ENCODE peak calls at places on chromosomes 7 and 10, in six cellular contexts. U, D, C, Q, L and J are unnamed samples.

GRCh38 chr7:138798836-138799235 is 840 bp upstream of the ATP6V0A4 start:
- DNase-seq in U (no peak), D (peak; percentile 67), C (no peak), Q (no peak), L (peak; percentile 5), J (no peak)

GRCh38 chr7:49099587-49100326 is 175.4 kb downstream of the CDC14C start:
- DNase-seq in U (no peak), D (no peak), C (no peak), Q (no peak), L (no peak), J (no peak)

GRCh38 chr10:69048103-69048502 is 39.8 kb upstream of the SRGN start:
- DNase-seq in U (peak; percentile 66), D (peak; percentile 87), C (peak; percentile 45), Q (no peak), L (no peak), J (no peak)

GRCh38 chr7:43076189-43076605 is 36.2 kb upstream of the HECW1 start:
- DNase-seq in U (no peak), D (no peak), C (no peak), Q (no peak), L (no peak), J (no peak)

GRCh38 chr7:64873517-64873916 is 29.6 kb upstream of the ZNF273 start:
- DNase-seq in U (peak; percentile 36), D (peak; percentile 25), C (no peak), Q (no peak), L (no peak), J (no peak)

GRCh38 chr10:5623081-5623748 is 43.2 kb downstream of the ASB13 start:
- DNase-seq in U (peak; percentile 81), D (peak; percentile 97), C (peak; percentile 59), Q (peak; percentile 91), L (peak; percentile 96), J (peak; percentile 75)

GRCh38 chr10:89659185-89660131 is 14.4 kb upstream of the PANK1 start:
- DNase-seq in U (no peak), D (no peak), C (no peak), Q (no peak), L (no peak), J (no peak)

GRCh38 chr10:78267598-78267997 is 233.9 kb downstream of the RPS24 start:
- DNase-seq in U (no peak), D (no peak), C (no peak), Q (no peak), L (no peak), J (no peak)

GRCh38 chr7:87759511-87759910 is 116.6 kb downstream of the SLC25A40 start:
- DNase-seq in U (no peak), D (no peak), C (no peak), Q (no peak), L (no peak), J (no peak)

GRCh38 chr10:85319826-85320225 is 991.4 kb downstream of the CCSER2 start:
- DNase-seq in U (no peak), D (no peak), C (no peak), Q (no peak), L (no peak), J (no peak)

GRCh38 chr10:101031796-101032636 is 982 bp downstream of the SFXN3 start:
- DNase-seq in U (peak; percentile 87), D (peak; percentile 97), C (peak; percentile 61), Q (peak; percentile 74), L (peak; percentile 49), J (peak; percentile 50)

GRCh38 chr7:11355571-11355970 is 381.9 kb downstream of the PHF14 start:
- DNase-seq in U (no peak), D (no peak), C (no peak), Q (no peak), L (no peak), J (no peak)

GRCh38 chr7:41047789-41048191 is 655.1 kb downstream of the INHBA start:
- DNase-seq in U (peak; percentile 63), D (no peak), C (no peak), Q (no peak), L (peak; percentile 35), J (no peak)

GRCh38 chr7:107594961-107595737 is 15.1 kb downstream of the BCAP29 start:
- DNase-seq in U (no peak), D (no peak), C (no peak), Q (no peak), L (no peak), J (no peak)

GRCh38 chr10:5902511-5903274 is 12.7 kb downstream of the FBH1 start:
- DNase-seq in U (no peak), D (peak; percentile 50), C (no peak), Q (no peak), L (no peak), J (no peak)

GRCh38 chr10:12828736-12829135 is 172.8 kb downstream of the CCDC3 start:
- DNase-seq in U (no peak), D (no peak), C (no peak), Q (no peak), L (no peak), J (no peak)

GRCh38 chr10:31083765-31084184 is 52.1 kb upstream of the ZNF438 start:
- DNase-seq in U (no peak), D (no peak), C (no peak), Q (peak; percentile 35), L (peak; percentile 75), J (no peak)

GRCh38 chr10:3206516-3207157 is 34.1 kb upstream of the PITRM1 start:
- DNase-seq in U (no peak), D (no peak), C (no peak), Q (no peak), L (no peak), J (no peak)

GRCh38 chr10:75231672-75232581 is 3.8 kb downstream of the COMTD1 start:
- DNase-seq in U (no peak), D (peak; percentile 72), C (no peak), Q (no peak), L (no peak), J (no peak)

GRCh38 chr7:70588151-70588550 is 543.8 kb upstream of the GALNT17 start:
- DNase-seq in U (no peak), D (no peak), C (no peak), Q (no peak), L (no peak), J (no peak)

GRCh38 chr7:112538859-112539258 is 58.1 kb downstream of the LSMEM1 start:
- DNase-seq in U (no peak), D (no peak), C (no peak), Q (no peak), L (no peak), J (no peak)

DNA sequence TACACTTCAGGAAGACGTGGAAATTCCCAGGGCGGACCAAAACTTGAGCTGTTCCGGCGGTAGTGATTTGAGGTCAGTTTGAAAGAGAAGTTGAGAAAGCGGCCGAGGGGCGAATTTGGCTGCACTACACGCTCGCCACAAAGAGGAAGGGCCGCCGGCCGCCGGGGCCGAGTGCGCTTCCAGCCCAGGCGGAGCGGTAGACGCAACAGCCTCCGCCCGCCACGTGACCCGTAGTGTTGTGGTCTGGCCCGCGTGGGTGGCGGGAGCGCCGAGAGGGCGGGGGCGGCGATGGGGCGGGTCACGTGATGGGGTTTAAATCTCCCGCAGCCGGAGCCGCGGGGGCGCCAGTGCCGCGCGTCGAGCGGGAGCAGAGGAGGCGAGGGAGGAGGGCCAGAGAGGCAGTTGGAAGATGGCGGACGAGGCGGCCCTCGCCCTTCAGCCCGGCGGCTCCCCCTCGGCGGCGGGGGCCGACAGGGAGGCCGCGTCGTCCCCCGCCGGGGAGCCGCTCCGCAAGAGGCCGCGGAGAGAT is at the start of gene SIRT1:
- DNase-seq in U (peak; percentile 99), D (peak; percentile 99), C (peak; percentile 90), Q (peak; percentile 98), L (peak; percentile 98), J (peak; percentile 97)
- TF ChIP-seq CTCF in U (no peak), D (no peak), C (no peak), Q (no peak), L (no peak), J (no peak)

GRCh38 chr10:43785252-43785651 is 136.6 kb upstream of the ZNF32 start:
- DNase-seq in U (no peak), D (no peak), C (no peak), Q (no peak), L (no peak), J (no peak)
- TF ChIP-seq CTCF in U (peak; percentile 28), D (no peak), C (no peak), Q (no peak), L (no peak), J (no peak)

GRCh38 chr10:95260397-95260881 is 30.4 kb downstream of the PDLIM1 start:
- DNase-seq in U (peak; percentile 67), D (no peak), C (no peak), Q (no peak), L (peak; percentile 28), J (no peak)
- TF ChIP-seq CTCF in U (no peak), D (no peak), C (no peak), Q (no peak), L (no peak), J (no peak)

DNA sequence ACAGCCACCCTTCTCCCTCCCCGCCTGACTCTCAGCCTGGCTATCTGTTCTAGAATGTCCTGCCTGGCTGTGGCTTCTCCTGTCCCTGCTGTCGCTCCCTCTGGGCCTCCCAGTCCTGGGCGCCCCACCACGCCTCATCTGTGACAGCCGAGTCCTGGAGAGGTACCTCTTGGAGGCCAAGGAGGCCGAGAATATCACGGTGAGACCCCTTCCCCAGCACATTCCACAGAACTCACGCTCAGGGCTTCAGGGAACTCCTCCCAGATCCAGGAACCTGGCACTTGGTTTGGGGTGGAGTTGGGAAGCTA is 1.2 kb downstream of the EPO start:
- DNase-seq in U (no peak), D (no peak), C (no peak), Q (no peak), L (no peak), J (no peak)
- TF ChIP-seq CTCF in U (no peak), D (no peak), C (no peak), Q (no peak), L (no peak), J (no peak)

GRCh38 chr7:142010952-142011548 is 15.4 kb downstream of the MGAM start:
- DNase-seq in U (no peak), D (no peak), C (no peak), Q (no peak), L (no peak), J (no peak)

GRCh38 chr7:142009142-142009541 is 13.5 kb downstream of the MGAM start:
- DNase-seq in U (no peak), D (no peak), C (no peak), Q (no peak), L (no peak), J (no peak)

GRCh38 chr7:142018154-142018553 is 22.5 kb downstream of the MGAM start:
- DNase-seq in U (no peak), D (no peak), C (no peak), Q (no peak), L (no peak), J (no peak)

GRCh38 chr7:142017451-142017850 is 21.8 kb downstream of the MGAM start:
- DNase-seq in U (no peak), D (no peak), C (no peak), Q (no peak), L (no peak), J (no peak)

GRCh38 chr7:142012825-142013506 is 17.3 kb downstream of the MGAM start:
- DNase-seq in U (no peak), D (no peak), C (peak; percentile 22), Q (no peak), L (no peak), J (no peak)
- TF ChIP-seq CTCF in U (no peak), D (no peak), C (no peak), Q (no peak), L (no peak), J (no peak)

DNA sequence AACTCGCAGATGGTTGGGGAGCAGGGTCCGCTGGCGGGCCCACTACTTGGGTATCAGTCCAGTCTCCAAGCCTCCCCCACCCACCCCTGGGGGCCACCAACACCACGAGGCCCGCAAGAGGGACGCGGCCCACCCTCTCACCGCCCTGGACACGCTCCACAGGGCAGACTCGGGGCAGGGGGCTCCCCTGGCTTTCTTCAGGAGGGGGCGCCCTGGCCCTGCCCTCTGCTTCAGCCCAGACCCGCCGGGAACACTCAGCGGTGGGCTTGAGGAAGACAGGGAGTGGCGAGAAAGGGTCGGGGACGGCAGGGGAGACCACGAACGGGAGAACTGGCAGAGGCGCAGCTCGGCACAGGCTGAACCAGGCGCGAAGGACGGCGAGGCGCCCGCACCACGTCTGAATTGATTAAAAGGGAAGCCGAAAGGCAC is 1.6 kb downstream of the IGF2BP3 start:
- DNase-seq in U (no peak), D (no peak), C (no peak), Q (peak; percentile 43), L (peak; percentile 42), J (no peak)
- TF ChIP-seq CTCF in U (no peak), D (no peak), C (no peak), Q (no peak), L (no peak), J (no peak)